ENCODE peak calls at places on chromosomes 11 and 22, in eight cellular contexts. One of them, this sample, is unnamed.

GRCh38 chr11:62383822-62384221 is 35.0 kb upstream of the SCGB1A1 start:
- DNase-seq in tibial nerve: no peak
- DNase-seq in SJSA1: no peak
- DNase-seq in OCI-LY7: no peak
- DNase-seq in mesenchymal stem cell: no peak
- DNase-seq in upper lobe of right lung: no peak
- DNase-seq in heart left ventricle: no peak
- DNase-seq in kidney: no peak
- DNase-seq in this sample: no peak

GRCh38 chr11:114399490-114399889 is 821 bp downstream of the C11orf71 start:
- DNase-seq in tibial nerve: no peak
- DNase-seq in SJSA1: no peak
- DNase-seq in OCI-LY7: no peak
- DNase-seq in mesenchymal stem cell: no peak
- DNase-seq in upper lobe of right lung: no peak
- DNase-seq in heart left ventricle: no peak
- DNase-seq in kidney: no peak
- DNase-seq in this sample: no peak

GRCh38 chr22:22919041-22919440 is 31.4 kb downstream of the IGLL5 start:
- DNase-seq in tibial nerve: no peak
- DNase-seq in SJSA1: no peak
- DNase-seq in OCI-LY7: no peak
- DNase-seq in mesenchymal stem cell: no peak
- DNase-seq in upper lobe of right lung: no peak
- DNase-seq in heart left ventricle: no peak
- DNase-seq in kidney: no peak
- DNase-seq in this sample: no peak

GRCh38 chr22:50599816-50600454 is 658 bp upstream of the MAPK8IP2 start:
- DNase-seq in tibial nerve: peak; percentile 33
- DNase-seq in SJSA1: peak; percentile 24
- DNase-seq in OCI-LY7: no peak
- DNase-seq in mesenchymal stem cell: peak; percentile 43
- DNase-seq in upper lobe of right lung: no peak
- DNase-seq in heart left ventricle: no peak
- DNase-seq in kidney: peak; percentile 85
- DNase-seq in this sample: no peak

GRCh38 chr11:113365895-113366294 is 21.7 kb upstream of the ANKK1 start:
- DNase-seq in tibial nerve: no peak
- DNase-seq in SJSA1: no peak
- DNase-seq in OCI-LY7: no peak
- DNase-seq in mesenchymal stem cell: no peak
- DNase-seq in upper lobe of right lung: no peak
- DNase-seq in heart left ventricle: no peak
- DNase-seq in kidney: no peak
- DNase-seq in this sample: no peak

GRCh38 chr11:43944761-43945311 is 2.4 kb downstream of the C11orf96 start:
- DNase-seq in tibial nerve: peak; percentile 75
- DNase-seq in SJSA1: peak; percentile 90
- DNase-seq in OCI-LY7: peak; percentile 31
- DNase-seq in mesenchymal stem cell: peak; percentile 75
- DNase-seq in upper lobe of right lung: peak; percentile 92
- DNase-seq in heart left ventricle: peak; percentile 73
- DNase-seq in kidney: peak; percentile 87
- DNase-seq in this sample: peak; percentile 86

GRCh38 chr22:23079814-23080521 is 9.6 kb downstream of the GNAZ start:
- DNase-seq in tibial nerve: no peak
- DNase-seq in SJSA1: no peak
- DNase-seq in OCI-LY7: no peak
- DNase-seq in mesenchymal stem cell: no peak
- DNase-seq in upper lobe of right lung: no peak
- DNase-seq in heart left ventricle: no peak
- DNase-seq in kidney: no peak
- DNase-seq in this sample: no peak

GRCh38 chr11:119049081-119049480 is 7.9 kb downstream of the HYOU1 start:
- DNase-seq in tibial nerve: no peak
- DNase-seq in SJSA1: no peak
- DNase-seq in OCI-LY7: no peak
- DNase-seq in mesenchymal stem cell: no peak
- DNase-seq in upper lobe of right lung: no peak
- DNase-seq in heart left ventricle: no peak
- DNase-seq in kidney: peak; percentile 48
- DNase-seq in this sample: no peak

GRCh38 chr11:132131962-132132361 is 761.5 kb downstream of the NTM start:
- DNase-seq in tibial nerve: no peak
- DNase-seq in SJSA1: no peak
- DNase-seq in OCI-LY7: no peak
- DNase-seq in mesenchymal stem cell: no peak
- DNase-seq in upper lobe of right lung: no peak
- DNase-seq in heart left ventricle: no peak
- DNase-seq in kidney: no peak
- DNase-seq in this sample: no peak

GRCh38 chr22:30266445-30267381 is at the start of gene OSM:
- DNase-seq in tibial nerve: peak; percentile 45
- DNase-seq in SJSA1: no peak
- DNase-seq in OCI-LY7: peak; percentile 68
- DNase-seq in mesenchymal stem cell: no peak
- DNase-seq in upper lobe of right lung: peak; percentile 88
- DNase-seq in heart left ventricle: peak; percentile 62
- DNase-seq in kidney: peak; percentile 87
- DNase-seq in this sample: peak; percentile 56

GRCh38 chr11:8963569-8964323 is 496 bp downstream of the TMEM9B start:
- DNase-seq in tibial nerve: peak; percentile 38
- DNase-seq in SJSA1: no peak
- DNase-seq in OCI-LY7: peak; percentile 78
- DNase-seq in mesenchymal stem cell: no peak
- DNase-seq in upper lobe of right lung: peak; percentile 94
- DNase-seq in heart left ventricle: peak; percentile 78
- DNase-seq in kidney: peak; percentile 94
- DNase-seq in this sample: peak; percentile 96

GRCh38 chr22:30872282-30873041 is 96.1 kb downstream of the MORC2 start:
- DNase-seq in tibial nerve: no peak
- DNase-seq in SJSA1: no peak
- DNase-seq in OCI-LY7: no peak
- DNase-seq in mesenchymal stem cell: no peak
- DNase-seq in upper lobe of right lung: peak; percentile 58
- DNase-seq in heart left ventricle: no peak
- DNase-seq in kidney: peak; percentile 65
- DNase-seq in this sample: peak; percentile 42

GRCh38 chr22:45579806-45580702 is 77.4 kb downstream of the FBLN1 start:
- DNase-seq in tibial nerve: no peak
- DNase-seq in SJSA1: no peak
- DNase-seq in OCI-LY7: no peak
- DNase-seq in mesenchymal stem cell: no peak
- DNase-seq in upper lobe of right lung: no peak
- DNase-seq in heart left ventricle: no peak
- DNase-seq in kidney: peak; percentile 59
- DNase-seq in this sample: no peak

GRCh38 chr11:58629857-58630256 is 7.4 kb downstream of the CNTF start:
- DNase-seq in tibial nerve: peak; percentile 41
- DNase-seq in SJSA1: peak; percentile 24
- DNase-seq in OCI-LY7: peak; percentile 57
- DNase-seq in mesenchymal stem cell: peak; percentile 58
- DNase-seq in upper lobe of right lung: no peak
- DNase-seq in heart left ventricle: no peak
- DNase-seq in kidney: no peak
- DNase-seq in this sample: no peak

GRCh38 chr11:78952866-78953265 is 378.2 kb upstream of the NARS2 start:
- DNase-seq in tibial nerve: no peak
- DNase-seq in SJSA1: no peak
- DNase-seq in OCI-LY7: no peak
- DNase-seq in mesenchymal stem cell: no peak
- DNase-seq in upper lobe of right lung: no peak
- DNase-seq in heart left ventricle: no peak
- DNase-seq in kidney: no peak
- DNase-seq in this sample: no peak

GRCh38 chr11:70066628-70067027 is 11.5 kb upstream of the ANO1 start:
- DNase-seq in tibial nerve: no peak
- DNase-seq in SJSA1: no peak
- DNase-seq in OCI-LY7: no peak
- DNase-seq in mesenchymal stem cell: no peak
- DNase-seq in upper lobe of right lung: no peak
- DNase-seq in heart left ventricle: no peak
- DNase-seq in kidney: no peak
- DNase-seq in this sample: no peak

GRCh38 chr11:76166314-76166713 is 40.0 kb downstream of the WNT11 start:
- DNase-seq in tibial nerve: no peak
- DNase-seq in SJSA1: no peak
- DNase-seq in OCI-LY7: no peak
- DNase-seq in mesenchymal stem cell: peak; percentile 50
- DNase-seq in upper lobe of right lung: no peak
- DNase-seq in heart left ventricle: no peak
- DNase-seq in kidney: no peak
- DNase-seq in this sample: no peak

GRCh38 chr11:96082002-96082899 is 158.3 kb upstream of the MTMR2 start:
- DNase-seq in tibial nerve: no peak
- DNase-seq in SJSA1: no peak
- DNase-seq in OCI-LY7: no peak
- DNase-seq in mesenchymal stem cell: peak; percentile 43
- DNase-seq in upper lobe of right lung: no peak
- DNase-seq in heart left ventricle: no peak
- DNase-seq in kidney: no peak
- DNase-seq in this sample: no peak

DNA sequence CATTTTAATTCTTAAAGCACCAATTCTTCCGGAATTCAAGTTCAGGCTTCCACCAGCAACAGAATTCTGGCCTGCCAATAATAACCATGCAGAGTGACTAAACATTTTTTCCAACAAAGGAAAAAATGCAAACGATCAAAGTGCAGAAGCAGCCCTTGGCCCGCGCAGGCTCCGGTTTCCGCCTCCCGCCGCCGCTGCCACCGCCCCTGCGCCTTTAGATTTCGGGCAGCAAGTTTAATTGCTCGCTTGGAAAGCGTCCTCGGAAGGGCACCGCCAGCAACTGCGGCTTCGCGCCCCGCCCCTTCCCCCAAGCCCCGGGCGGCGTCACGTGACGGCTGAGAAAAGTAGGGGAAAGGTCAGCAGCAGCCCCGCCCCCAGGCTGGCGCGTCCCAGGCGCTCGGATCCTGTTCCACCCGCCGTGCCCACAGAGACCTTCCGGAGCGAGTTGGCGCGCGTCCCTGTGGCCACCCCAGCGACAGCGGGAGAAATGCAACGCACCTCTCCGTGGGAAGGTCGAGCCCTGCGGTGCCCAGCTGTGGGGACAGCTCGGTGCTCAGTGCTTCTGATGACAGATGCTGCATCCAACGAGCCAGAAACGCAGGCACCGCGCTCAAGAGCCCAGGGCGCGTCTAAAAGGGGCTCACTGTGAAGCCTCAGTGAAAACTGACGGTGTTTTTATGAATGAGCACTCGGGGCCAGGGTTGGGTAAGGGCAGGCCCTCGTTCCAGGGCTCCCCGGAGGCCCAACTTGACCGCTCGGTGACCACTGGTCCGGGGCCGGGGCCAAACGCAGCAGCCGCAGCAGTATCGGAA is 2.5 kb downstream of the CPT1A start:
- DNase-seq in tibial nerve: peak; percentile 91
- DNase-seq in SJSA1: peak; percentile 99
- DNase-seq in OCI-LY7: peak; percentile 93
- DNase-seq in mesenchymal stem cell: peak; percentile 92
- DNase-seq in upper lobe of right lung: peak; percentile 98
- DNase-seq in heart left ventricle: peak; percentile 95
- DNase-seq in kidney: peak; percentile 98
- DNase-seq in this sample: peak; percentile 99
- H3K4me1 ChIP-seq in tibial nerve: peaks cover 57% of the 10 kb centered on the region
- H3K4me1 ChIP-seq in SJSA1: peaks cover 42% of the 10 kb centered on the region
- H3K4me1 ChIP-seq in OCI-LY7: peaks cover 35% of the 10 kb centered on the region
- H3K4me1 ChIP-seq in mesenchymal stem cell: peaks cover 50% of the 10 kb centered on the region
- H3K4me1 ChIP-seq in upper lobe of right lung: peaks cover 68% of the 10 kb centered on the region
- H3K4me1 ChIP-seq in heart left ventricle: peaks cover 61% of the 10 kb centered on the region
- H3K4me1 ChIP-seq in kidney: peaks cover 35% of the 10 kb centered on the region
- H3K4me1 ChIP-seq in this sample: peaks cover 27% of the 10 kb centered on the region

GRCh38 chr11:126115820-126116319 is 53.2 kb upstream of the CDON start:
- DNase-seq in tibial nerve: peak; percentile 73
- DNase-seq in SJSA1: peak; percentile 47
- DNase-seq in OCI-LY7: no peak
- DNase-seq in mesenchymal stem cell: peak; percentile 97
- DNase-seq in upper lobe of right lung: peak; percentile 84
- DNase-seq in heart left ventricle: peak; percentile 58
- DNase-seq in kidney: peak; percentile 85
- DNase-seq in this sample: peak; percentile 86
- H3K4me3 ChIP-seq in tibial nerve: no peak overlapping the region
- H3K4me3 ChIP-seq in SJSA1: no peak overlapping the region
- H3K4me3 ChIP-seq in OCI-LY7: no peak overlapping the region
- H3K4me3 ChIP-seq in mesenchymal stem cell: no peak overlapping the region
- H3K4me3 ChIP-seq in upper lobe of right lung: no peak overlapping the region
- H3K4me3 ChIP-seq in heart left ventricle: no peak overlapping the region
- H3K4me3 ChIP-seq in kidney: no peak overlapping the region
- H3K4me3 ChIP-seq in this sample: no peak overlapping the region

GRCh38 chr11:86277741-86278140 is 24.3 kb upstream of the HIKESHI start:
- DNase-seq in tibial nerve: no peak
- DNase-seq in SJSA1: no peak
- DNase-seq in OCI-LY7: no peak
- DNase-seq in mesenchymal stem cell: no peak
- DNase-seq in upper lobe of right lung: no peak
- DNase-seq in heart left ventricle: no peak
- DNase-seq in kidney: no peak
- DNase-seq in this sample: no peak
- H3K36me3 ChIP-seq in tibial nerve: no peaks in the 10 kb centered on the region
- H3K36me3 ChIP-seq in SJSA1: peaks cover 7% of the 10 kb centered on the region
- H3K36me3 ChIP-seq in OCI-LY7: peaks cover 88% of the 10 kb centered on the region
- H3K36me3 ChIP-seq in mesenchymal stem cell: peaks cover 11% of the 10 kb centered on the region
- H3K36me3 ChIP-seq in upper lobe of right lung: peaks cover 32% of the 10 kb centered on the region
- H3K36me3 ChIP-seq in heart left ventricle: peaks cover 12% of the 10 kb centered on the region
- H3K36me3 ChIP-seq in kidney: peaks cover 27% of the 10 kb centered on the region
- H3K36me3 ChIP-seq in this sample: no peaks in the 10 kb centered on the region

GRCh38 chr11:63841554-63841953 is 2.6 kb downstream of the MARK2 start:
- DNase-seq in tibial nerve: no peak
- DNase-seq in SJSA1: peak; percentile 63
- DNase-seq in OCI-LY7: no peak
- DNase-seq in mesenchymal stem cell: peak; percentile 29
- DNase-seq in upper lobe of right lung: peak; percentile 72
- DNase-seq in heart left ventricle: no peak
- DNase-seq in kidney: no peak
- DNase-seq in this sample: no peak
- H3K4me1 ChIP-seq in tibial nerve: peaks cover 25% of the 10 kb centered on the region
- H3K4me1 ChIP-seq in SJSA1: peaks cover 47% of the 10 kb centered on the region
- H3K4me1 ChIP-seq in OCI-LY7: peaks cover 42% of the 10 kb centered on the region
- H3K4me1 ChIP-seq in mesenchymal stem cell: peaks cover 21% of the 10 kb centered on the region
- H3K4me1 ChIP-seq in upper lobe of right lung: peaks cover 65% of the 10 kb centered on the region
- H3K4me1 ChIP-seq in heart left ventricle: peaks cover 37% of the 10 kb centered on the region
- H3K4me1 ChIP-seq in kidney: peaks cover 14% of the 10 kb centered on the region
- H3K4me1 ChIP-seq in this sample: peaks cover 71% of the 10 kb centered on the region

DNA sequence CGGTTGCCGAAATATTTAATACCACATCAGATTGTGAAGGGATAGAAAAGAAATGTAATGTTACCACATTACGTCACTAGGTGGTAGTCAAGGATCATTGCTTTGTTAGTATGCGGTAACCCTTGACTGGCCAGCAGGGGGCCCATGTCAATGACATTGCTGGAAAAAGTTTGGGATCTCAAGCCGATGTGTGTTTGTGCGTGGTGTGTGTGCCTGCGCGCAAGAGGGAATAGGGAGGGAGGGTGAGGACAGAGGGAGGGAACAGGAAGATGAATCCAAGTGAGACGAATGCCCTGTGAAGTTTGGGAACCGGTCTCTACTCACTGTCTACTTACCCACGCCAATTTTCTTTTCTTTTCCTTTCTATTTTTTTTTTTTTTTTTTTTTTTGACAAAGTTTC is 10.7 kb upstream of the MRGPRX2 start:
- DNase-seq in tibial nerve: peak; percentile 38
- DNase-seq in SJSA1: peak; percentile 32
- DNase-seq in OCI-LY7: peak; percentile 80
- DNase-seq in mesenchymal stem cell: peak; percentile 86
- DNase-seq in upper lobe of right lung: peak; percentile 81
- DNase-seq in heart left ventricle: peak; percentile 61
- DNase-seq in kidney: peak; percentile 87
- DNase-seq in this sample: peak; percentile 81
- H3K4me3 ChIP-seq in tibial nerve: peak overlapping the region; percentile 11
- H3K4me3 ChIP-seq in SJSA1: no peak overlapping the region
- H3K4me3 ChIP-seq in OCI-LY7: no peak overlapping the region
- H3K4me3 ChIP-seq in mesenchymal stem cell: no peak overlapping the region
- H3K4me3 ChIP-seq in upper lobe of right lung: no peak overlapping the region
- H3K4me3 ChIP-seq in heart left ventricle: no peak overlapping the region
- H3K4me3 ChIP-seq in kidney: peak overlapping the region; percentile 36
- H3K4me3 ChIP-seq in this sample: no peak overlapping the region